ENCODE peak calls at places on chromosome 13, in eight cellular contexts. One of them, this sample, is unnamed.

GRCh38 chr13:42229287-42229686 is 42.7 kb upstream of the AKAP11 start:
- DNase-seq in effector memory CD4-positive, alpha-beta T cell: no peak
- DNase-seq in CD8-positive, alpha-beta T cell: no peak
- DNase-seq in IMR-90: no peak
- DNase-seq in transverse colon: no peak
- DNase-seq in colonic mucosa: no peak
- DNase-seq in CD4-positive, CD25-positive, alpha-beta regulatory T cell: no peak
- DNase-seq in H1: no peak
- DNase-seq in this sample: no peak

GRCh38 chr13:81987159-81987558 is 1646.2 kb upstream of the SPRY2 start:
- DNase-seq in effector memory CD4-positive, alpha-beta T cell: no peak
- DNase-seq in CD8-positive, alpha-beta T cell: no peak
- DNase-seq in IMR-90: no peak
- DNase-seq in transverse colon: no peak
- DNase-seq in colonic mucosa: no peak
- DNase-seq in CD4-positive, CD25-positive, alpha-beta regulatory T cell: no peak
- DNase-seq in H1: no peak
- DNase-seq in this sample: no peak

GRCh38 chr13:103935117-103935516 is 868.9 kb upstream of the SLC10A2 start:
- DNase-seq in effector memory CD4-positive, alpha-beta T cell: no peak
- DNase-seq in CD8-positive, alpha-beta T cell: no peak
- DNase-seq in IMR-90: no peak
- DNase-seq in transverse colon: no peak
- DNase-seq in colonic mucosa: no peak
- DNase-seq in CD4-positive, CD25-positive, alpha-beta regulatory T cell: no peak
- DNase-seq in H1: no peak
- DNase-seq in this sample: no peak

GRCh38 chr13:23987331-23987730 is 90.0 kb upstream of the C1QTNF9B start:
- DNase-seq in effector memory CD4-positive, alpha-beta T cell: no peak
- DNase-seq in CD8-positive, alpha-beta T cell: no peak
- DNase-seq in IMR-90: peak; percentile 84
- DNase-seq in transverse colon: no peak
- DNase-seq in colonic mucosa: no peak
- DNase-seq in CD4-positive, CD25-positive, alpha-beta regulatory T cell: no peak
- DNase-seq in H1: no peak
- DNase-seq in this sample: no peak

GRCh38 chr13:49208619-49209018 is 11.5 kb upstream of the MLNR start:
- DNase-seq in effector memory CD4-positive, alpha-beta T cell: no peak
- DNase-seq in CD8-positive, alpha-beta T cell: no peak
- DNase-seq in IMR-90: no peak
- DNase-seq in transverse colon: no peak
- DNase-seq in colonic mucosa: no peak
- DNase-seq in CD4-positive, CD25-positive, alpha-beta regulatory T cell: no peak
- DNase-seq in H1: no peak
- DNase-seq in this sample: no peak

GRCh38 chr13:69617587-69617986 is 490.0 kb upstream of the ATXN8OS start:
- DNase-seq in effector memory CD4-positive, alpha-beta T cell: no peak
- DNase-seq in CD8-positive, alpha-beta T cell: no peak
- DNase-seq in IMR-90: no peak
- DNase-seq in transverse colon: no peak
- DNase-seq in colonic mucosa: no peak
- DNase-seq in CD4-positive, CD25-positive, alpha-beta regulatory T cell: no peak
- DNase-seq in H1: no peak
- DNase-seq in this sample: no peak

GRCh38 chr13:113466321-113466836 is 13.1 kb upstream of the ADPRHL1 start:
- DNase-seq in effector memory CD4-positive, alpha-beta T cell: no peak
- DNase-seq in CD8-positive, alpha-beta T cell: no peak
- DNase-seq in IMR-90: peak; percentile 14
- DNase-seq in transverse colon: no peak
- DNase-seq in colonic mucosa: no peak
- DNase-seq in CD4-positive, CD25-positive, alpha-beta regulatory T cell: no peak
- DNase-seq in H1: no peak
- DNase-seq in this sample: no peak

GRCh38 chr13:42041684-42042035 is 6.8 kb upstream of the DGKH start:
- DNase-seq in effector memory CD4-positive, alpha-beta T cell: no peak
- DNase-seq in CD8-positive, alpha-beta T cell: no peak
- DNase-seq in IMR-90: peak; percentile 63
- DNase-seq in transverse colon: peak; percentile 62
- DNase-seq in colonic mucosa: peak; percentile 71
- DNase-seq in CD4-positive, CD25-positive, alpha-beta regulatory T cell: no peak
- DNase-seq in H1: peak; percentile 71
- DNase-seq in this sample: no peak

GRCh38 chr13:56459291-56459690 is 681.4 kb upstream of the PRR20A start:
- DNase-seq in effector memory CD4-positive, alpha-beta T cell: no peak
- DNase-seq in CD8-positive, alpha-beta T cell: no peak
- DNase-seq in IMR-90: no peak
- DNase-seq in transverse colon: no peak
- DNase-seq in colonic mucosa: no peak
- DNase-seq in CD4-positive, CD25-positive, alpha-beta regulatory T cell: no peak
- DNase-seq in H1: no peak
- DNase-seq in this sample: no peak

GRCh38 chr13:59144700-59145099 is 1019.0 kb downstream of the DIAPH3 start:
- DNase-seq in effector memory CD4-positive, alpha-beta T cell: no peak
- DNase-seq in CD8-positive, alpha-beta T cell: no peak
- DNase-seq in IMR-90: no peak
- DNase-seq in transverse colon: no peak
- DNase-seq in colonic mucosa: no peak
- DNase-seq in CD4-positive, CD25-positive, alpha-beta regulatory T cell: no peak
- DNase-seq in H1: no peak
- DNase-seq in this sample: no peak

GRCh38 chr13:51258612-51259358 is 36.6 kb downstream of the FAM124A start:
- DNase-seq in effector memory CD4-positive, alpha-beta T cell: no peak
- DNase-seq in CD8-positive, alpha-beta T cell: no peak
- DNase-seq in IMR-90: no peak
- DNase-seq in transverse colon: no peak
- DNase-seq in colonic mucosa: no peak
- DNase-seq in CD4-positive, CD25-positive, alpha-beta regulatory T cell: no peak
- DNase-seq in H1: peak; percentile 44
- DNase-seq in this sample: no peak

DNA sequence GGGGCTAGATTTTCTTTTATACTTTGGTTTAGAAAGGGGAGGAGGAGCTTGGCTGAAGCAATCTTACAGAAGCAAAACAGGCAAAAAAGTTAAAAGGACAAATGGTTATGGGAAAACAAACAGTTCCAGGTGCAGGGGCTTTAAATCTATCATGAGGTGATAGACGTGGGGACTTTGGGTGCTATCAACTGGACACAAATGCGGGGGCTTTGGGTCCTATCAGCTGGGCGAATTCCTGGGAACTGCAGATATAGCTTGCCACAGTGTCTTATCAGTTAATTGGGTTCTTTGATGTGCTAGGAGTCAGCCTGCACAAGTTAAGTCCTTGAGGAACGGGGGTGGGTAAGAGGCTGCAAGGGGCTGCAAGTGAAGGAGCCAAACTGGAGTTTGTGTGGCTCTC is 260.6 kb downstream of the TUBA3C start:
- DNase-seq in effector memory CD4-positive, alpha-beta T cell: no peak
- DNase-seq in CD8-positive, alpha-beta T cell: no peak
- DNase-seq in IMR-90: no peak
- DNase-seq in transverse colon: no peak
- DNase-seq in colonic mucosa: no peak
- DNase-seq in CD4-positive, CD25-positive, alpha-beta regulatory T cell: no peak
- DNase-seq in H1: no peak
- DNase-seq in this sample: no peak
- H3K9me3 ChIP-seq in effector memory CD4-positive, alpha-beta T cell: no peaks in the 10 kb centered on the region
- H3K9me3 ChIP-seq in CD8-positive, alpha-beta T cell: no peaks in the 10 kb centered on the region
- H3K9me3 ChIP-seq in IMR-90: no peaks in the 10 kb centered on the region
- H3K9me3 ChIP-seq in transverse colon: no peaks in the 10 kb centered on the region
- H3K9me3 ChIP-seq in colonic mucosa: no peaks in the 10 kb centered on the region
- H3K9me3 ChIP-seq in CD4-positive, CD25-positive, alpha-beta regulatory T cell: no peaks in the 10 kb centered on the region
- H3K9me3 ChIP-seq in H1: peaks cover 20% of the 10 kb centered on the region
- H3K9me3 ChIP-seq in this sample: no peaks in the 10 kb centered on the region

GRCh38 chr13:80825276-80825675 is 484.4 kb upstream of the SPRY2 start:
- DNase-seq in effector memory CD4-positive, alpha-beta T cell: no peak
- DNase-seq in CD8-positive, alpha-beta T cell: no peak
- DNase-seq in IMR-90: no peak
- DNase-seq in transverse colon: no peak
- DNase-seq in colonic mucosa: no peak
- DNase-seq in CD4-positive, CD25-positive, alpha-beta regulatory T cell: no peak
- DNase-seq in H1: no peak
- DNase-seq in this sample: no peak
- H3K9me3 ChIP-seq in effector memory CD4-positive, alpha-beta T cell: no peaks in the 10 kb centered on the region
- H3K9me3 ChIP-seq in CD8-positive, alpha-beta T cell: peaks cover 3% of the 10 kb centered on the region
- H3K9me3 ChIP-seq in IMR-90: peaks cover 5% of the 10 kb centered on the region
- H3K9me3 ChIP-seq in transverse colon: peaks cover 12% of the 10 kb centered on the region
- H3K9me3 ChIP-seq in colonic mucosa: no peaks in the 10 kb centered on the region
- H3K9me3 ChIP-seq in CD4-positive, CD25-positive, alpha-beta regulatory T cell: peaks cover 3% of the 10 kb centered on the region
- H3K9me3 ChIP-seq in H1: no peaks in the 10 kb centered on the region
- H3K9me3 ChIP-seq in this sample: no peaks in the 10 kb centered on the region

GRCh38 chr13:32720026-32720425 is 133.8 kb downstream of the PDS5B start:
- DNase-seq in effector memory CD4-positive, alpha-beta T cell: no peak
- DNase-seq in CD8-positive, alpha-beta T cell: no peak
- DNase-seq in IMR-90: peak; percentile 48
- DNase-seq in transverse colon: no peak
- DNase-seq in colonic mucosa: no peak
- DNase-seq in CD4-positive, CD25-positive, alpha-beta regulatory T cell: no peak
- DNase-seq in H1: no peak
- DNase-seq in this sample: no peak
- H3K9me3 ChIP-seq in effector memory CD4-positive, alpha-beta T cell: no peaks in the 10 kb centered on the region
- H3K9me3 ChIP-seq in CD8-positive, alpha-beta T cell: no peaks in the 10 kb centered on the region
- H3K9me3 ChIP-seq in IMR-90: no peaks in the 10 kb centered on the region
- H3K9me3 ChIP-seq in transverse colon: no peaks in the 10 kb centered on the region
- H3K9me3 ChIP-seq in colonic mucosa: no peaks in the 10 kb centered on the region
- H3K9me3 ChIP-seq in CD4-positive, CD25-positive, alpha-beta regulatory T cell: no peaks in the 10 kb centered on the region
- H3K9me3 ChIP-seq in H1: peaks cover 32% of the 10 kb centered on the region
- H3K9me3 ChIP-seq in this sample: no peaks in the 10 kb centered on the region

DNA sequence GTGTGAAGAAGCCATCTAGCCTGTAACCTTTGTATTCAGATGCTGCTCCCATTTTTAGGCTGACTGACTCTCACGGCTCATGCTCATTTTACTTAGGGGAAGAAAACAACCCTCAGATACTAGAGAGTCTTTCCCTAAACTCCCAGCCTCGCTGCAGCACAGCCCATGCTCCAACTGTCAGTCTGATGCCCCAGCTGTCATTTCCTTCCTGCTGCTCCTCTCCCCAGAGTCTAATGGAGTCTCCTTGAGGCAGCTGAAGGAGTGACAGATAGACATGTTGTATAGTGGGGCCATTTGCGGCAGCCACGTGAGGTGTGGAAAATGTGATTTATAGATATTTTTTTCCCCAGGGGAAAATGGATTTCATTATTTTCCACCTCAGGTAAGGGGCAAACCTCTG is 59.2 kb upstream of the OLFM4 start:
- DNase-seq in effector memory CD4-positive, alpha-beta T cell: no peak
- DNase-seq in CD8-positive, alpha-beta T cell: no peak
- DNase-seq in IMR-90: no peak
- DNase-seq in transverse colon: no peak
- DNase-seq in colonic mucosa: no peak
- DNase-seq in CD4-positive, CD25-positive, alpha-beta regulatory T cell: no peak
- DNase-seq in H1: no peak
- DNase-seq in this sample: no peak
- H3K9me3 ChIP-seq in effector memory CD4-positive, alpha-beta T cell: no peaks in the 10 kb centered on the region
- H3K9me3 ChIP-seq in CD8-positive, alpha-beta T cell: no peaks in the 10 kb centered on the region
- H3K9me3 ChIP-seq in IMR-90: no peaks in the 10 kb centered on the region
- H3K9me3 ChIP-seq in transverse colon: no peaks in the 10 kb centered on the region
- H3K9me3 ChIP-seq in colonic mucosa: no peaks in the 10 kb centered on the region
- H3K9me3 ChIP-seq in CD4-positive, CD25-positive, alpha-beta regulatory T cell: no peaks in the 10 kb centered on the region
- H3K9me3 ChIP-seq in H1: no peaks in the 10 kb centered on the region
- H3K9me3 ChIP-seq in this sample: no peaks in the 10 kb centered on the region